ENCODE peak calls at places on chromosomes 4 and X, in eight cellular contexts. Y is brain microvascular endothelial cell; G is CD8-positive, alpha-beta T cell; R is WERI-Rb-1; P is OCI-LY7; O is GM23338; Z is esophagus squamous epithelium; N is breast epithelium. X is an unnamed sample.

GRCh38 chr4:152102184-152103000 is 341.6 kb upstream of the GATB start:
- DNase-seq in Y (no peak), G (no peak), R (no peak), P (no peak), O (no peak), Z (no peak), N (no peak), X (no peak)

GRCh38 chr4:56908206-56909082 is 744 bp downstream of the REST start:
- DNase-seq in Y (peak; percentile 32), G (peak; percentile 68), R (peak; percentile 44), P (peak; percentile 83), O (peak; percentile 85), Z (no peak), N (no peak), X (no peak)

GRCh38 chrX:39953879-39954278 is 143.9 kb downstream of the BCOR start:
- DNase-seq in Y (peak; percentile 77), G (no peak), R (no peak), P (no peak), O (no peak), Z (no peak), N (peak; percentile 79), X (no peak)

GRCh38 chrX:151896734-151897474 is 15.8 kb upstream of the MAGEA4 start:
- DNase-seq in Y (peak; percentile 14), G (no peak), R (no peak), P (no peak), O (no peak), Z (no peak), N (no peak), X (no peak)

GRCh38 chr4:76905521-76905920 is 7.6 kb upstream of the SOWAHB start:
- DNase-seq in Y (peak; percentile 83), G (no peak), R (no peak), P (no peak), O (no peak), Z (no peak), N (no peak), X (no peak)

GRCh38 chrX:103919336-103919682 is 43.1 kb upstream of the TMSB15B start:
- DNase-seq in Y (peak; percentile 8), G (no peak), R (peak; percentile 28), P (peak; percentile 73), O (no peak), Z (no peak), N (no peak), X (no peak)

GRCh38 chr4:1187182-1187581 is 14.8 kb upstream of the SPON2 start:
- DNase-seq in Y (no peak), G (peak; percentile 33), R (no peak), P (no peak), O (no peak), Z (no peak), N (no peak), X (no peak)

GRCh38 chr4:98516441-98517323 is 141.7 kb downstream of the TSPAN5 start:
- DNase-seq in Y (peak; percentile 33), G (no peak), R (no peak), P (no peak), O (no peak), Z (no peak), N (no peak), X (no peak)

GRCh38 chr4:56857601-56858301 is 36.2 kb upstream of the SPINK2 start:
- DNase-seq in Y (no peak), G (no peak), R (no peak), P (no peak), O (no peak), Z (no peak), N (no peak), X (no peak)

GRCh38 chr4:10119773-10120172 is 3.2 kb upstream of the WDR1 start:
- DNase-seq in Y (no peak), G (no peak), R (no peak), P (no peak), O (no peak), Z (no peak), N (no peak), X (no peak)

DNA sequence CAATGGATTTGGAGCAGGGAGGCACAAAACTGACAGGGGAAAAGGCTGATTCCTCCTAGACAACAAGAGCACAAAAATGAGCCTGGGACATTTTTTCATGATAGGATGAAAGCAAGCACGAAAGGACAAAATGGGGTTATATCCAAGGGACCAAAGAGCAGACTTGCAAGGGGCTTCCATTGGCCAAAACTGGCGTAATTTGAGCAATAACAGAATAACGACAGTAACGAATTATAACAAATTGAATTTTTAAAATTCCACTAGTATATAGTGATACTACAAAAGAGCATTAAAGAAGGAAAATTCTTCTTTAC is 10.3 kb downstream of the SPP1 start:
- DNase-seq in Y (no peak), G (no peak), R (no peak), P (no peak), O (no peak), Z (no peak), N (no peak), X (no peak)
- TF ChIP-seq CTCF in Y (no peak), G (no peak), R (no peak), P (peak; percentile 17), O (no peak), Z (no peak), N (no peak), X (no peak)

DNA sequence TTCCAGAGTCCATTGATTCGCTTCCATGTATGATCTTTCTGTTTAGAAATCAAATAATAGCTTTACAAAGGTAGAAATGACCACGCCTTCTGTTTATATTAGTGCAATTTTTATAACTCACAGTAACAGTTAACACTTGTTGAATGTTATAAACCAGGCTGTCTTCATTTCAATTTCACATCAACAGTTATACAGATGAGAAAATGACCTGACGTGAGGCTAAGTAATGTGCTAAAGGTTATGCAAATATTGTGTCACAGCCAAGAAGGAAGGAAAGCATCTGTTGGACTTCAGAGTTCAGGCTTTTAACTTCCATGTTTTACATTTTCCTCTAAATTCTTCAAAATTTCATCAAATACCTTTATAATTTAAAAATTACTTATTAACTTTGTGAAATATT is 13.9 kb downstream of the CASP3 start:
- DNase-seq in Y (no peak), G (no peak), R (no peak), P (no peak), O (no peak), Z (no peak), N (no peak), X (no peak)
- H3K36me3 ChIP-seq in Y (peaks cover 45% of the 10 kb centered on the region), G (peaks cover 32% of the 10 kb centered on the region), R (peaks cover 46% of the 10 kb centered on the region), P (peaks cover 96% of the 10 kb centered on the region), O (peaks cover 22% of the 10 kb centered on the region), Z (peaks cover 9% of the 10 kb centered on the region), N (no peaks in the 10 kb centered on the region), X (peaks cover 40% of the 10 kb centered on the region)

DNA sequence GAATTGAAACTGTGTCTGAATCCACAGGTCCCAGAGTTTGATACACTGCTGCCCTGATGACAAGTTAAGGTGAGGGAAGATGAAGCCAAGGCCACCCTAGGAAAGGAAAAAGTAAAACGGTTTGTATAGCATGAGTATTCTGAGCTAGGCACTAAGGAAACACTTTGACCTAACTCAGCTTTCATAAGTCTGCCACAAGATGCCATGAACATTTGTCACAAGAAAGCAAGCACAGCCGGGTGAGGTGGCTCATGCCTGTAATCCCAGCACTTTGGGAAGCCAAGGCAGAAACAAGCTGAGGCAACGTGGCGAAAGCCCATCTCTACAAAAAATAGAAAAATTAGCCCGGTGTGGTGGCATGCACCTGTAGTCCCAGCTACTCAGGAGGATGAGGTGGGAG is 34.2 kb downstream of the ELOVL6 start:
- DNase-seq in Y (peak; percentile 70), G (no peak), R (no peak), P (no peak), O (no peak), Z (no peak), N (no peak), X (no peak)
- H3K27ac ChIP-seq in Y (peak overlapping the region; percentile 91), G (no peak overlapping the region), R (no peak overlapping the region), P (no peak overlapping the region), O (peak overlapping the region; percentile 46), Z (peak overlapping the region; percentile 85), N (no peak overlapping the region), X (peak overlapping the region; percentile 49)

GRCh38 chr4:93199492-93199891 is 629.1 kb upstream of the ATOH1 start:
- DNase-seq in Y (peak; percentile 6), G (no peak), R (peak; percentile 51), P (peak; percentile 4), O (peak; percentile 89), Z (no peak), N (no peak), X (no peak)
- TF ChIP-seq CTCF in Y (peak; percentile 62), G (no peak), R (peak; percentile 54), P (peak; percentile 70), O (peak; percentile 76), Z (peak; percentile 33), N (peak; percentile 37), X (peak; percentile 22)

GRCh38 chr4:168019921-168020320 is 72.4 kb upstream of the ANXA10 start:
- DNase-seq in Y (no peak), G (no peak), R (no peak), P (no peak), O (no peak), Z (no peak), N (no peak), X (no peak)
- H3K36me3 ChIP-seq in Y (no peaks in the 10 kb centered on the region), G (no peaks in the 10 kb centered on the region), R (no peaks in the 10 kb centered on the region), P (no peaks in the 10 kb centered on the region), O (peaks cover 5% of the 10 kb centered on the region), Z (no peaks in the 10 kb centered on the region), N (no peaks in the 10 kb centered on the region), X (no peaks in the 10 kb centered on the region)

GRCh38 chr4:123997116-123997515 is 600.5 kb downstream of the SPRY1 start:
- DNase-seq in Y (peak; percentile 52), G (no peak), R (no peak), P (no peak), O (peak; percentile 10), Z (no peak), N (no peak), X (no peak)
- H3K27ac ChIP-seq in Y (peak overlapping the region; percentile 87), G (no peak overlapping the region), R (no peak overlapping the region), P (no peak overlapping the region), O (no peak overlapping the region), Z (peak overlapping the region; percentile 40), N (no peak overlapping the region), X (no peak overlapping the region)

X was measured in ascending aorta.